ENCODE peak calls at places on chromosome 1, in ten cellular contexts. I is brain microvascular endothelial cell; Q is progenitor cell of endocrine pancreas; R is HEK293T; X is fibroblast of the conjunctiva; O is NAMALWA; A is activated T-helper 1 cell treated with anti-CD3 and anti-CD28 coated beads, Interleukin-2, amount 50 U/mL, for 16 hours; T is GM23338; Z is posterior cingulate gyrus; N is NCI-H748 treated with DMSO at 0.1 percent for 48 hours. G is an unnamed sample.

GRCh38 chr1:6743189-6744101 is 41.8 kb upstream of the CAMTA1 start:
- DNase-seq in X (peak), Q (no peak), A (no peak), T (peak), R (no peak), N (no peak), Z (peak), O (no peak), I (peak), G (peak)

GRCh38 chr1:228369608-228370438 is 36.8 kb downstream of the TRIM11 start:
- DNase-seq in N (no peak), Q (no peak), I (no peak), T (no peak), X (no peak), Z (no peak), O (no peak), A (no peak), R (no peak), G (no peak)

GRCh38 chr1:182351790-182352364 is 39.7 kb downstream of the GLUL start:
- DNase-seq in I (no peak), N (no peak), Z (no peak), X (no peak), T (no peak), O (no peak), Q (no peak), R (no peak), A (no peak), G (no peak)

GRCh38 chr1:55575571-55576279 is 360.6 kb upstream of the USP24 start:
- DNase-seq in R (no peak), Z (peak), O (no peak), X (no peak), I (no peak), A (no peak), Q (no peak), N (no peak), T (no peak), G (no peak)

GRCh38 chr1:174769961-174770549 is 229.7 kb upstream of the CACYBP start:
- DNase-seq in Q (no peak), N (peak), A (no peak), X (peak), T (peak), I (peak), O (peak), R (peak), Z (no peak), G (peak)

GRCh38 chr1:176241385-176242015 is 34.4 kb upstream of the COP1 start:
- DNase-seq in Q (no peak), A (no peak), N (no peak), Z (no peak), I (peak), X (peak), T (peak), R (no peak), O (no peak), G (peak)

GRCh38 chr1:9317591-9318331 is 25.1 kb downstream of the SPSB1 start:
- DNase-seq in Q (no peak), X (no peak), O (no peak), A (no peak), I (no peak), N (no peak), R (no peak), T (no peak), Z (peak), G (no peak)

GRCh38 chr1:85570446-85571180 is 9.9 kb upstream of the CCN1 start:
- DNase-seq in Z (no peak), N (no peak), X (no peak), Q (no peak), O (no peak), I (no peak), R (no peak), A (no peak), T (no peak), G (no peak)

GRCh38 chr1:81510701-81511100 is 290.0 kb upstream of the ADGRL2 start:
- DNase-seq in I (no peak), X (no peak), Q (no peak), Z (no peak), T (no peak), N (no peak), O (no peak), R (no peak), A (no peak), G (no peak)

GRCh38 chr1:164682570-164682969 is 123.6 kb downstream of the PBX1 start:
- DNase-seq in R (no peak), Q (no peak), A (no peak), N (no peak), O (no peak), I (no peak), Z (no peak), X (no peak), T (peak), G (no peak)

GRCh38 chr1:71796044-71796443 is 486.3 kb downstream of the NEGR1 start:
- DNase-seq in O (no peak), Q (no peak), T (peak), N (peak), A (no peak), Z (no peak), I (no peak), X (no peak), R (no peak), G (no peak)

GRCh38 chr1:214520544-214521165 is 30.7 kb downstream of the PTPN14 start:
- DNase-seq in R (peak), O (no peak), T (no peak), I (no peak), A (no peak), Z (no peak), X (no peak), Q (no peak), N (peak), G (no peak)

GRCh38 chr1:17093822-17094393 is 25.3 kb downstream of the PADI2 start:
- DNase-seq in T (no peak), I (no peak), A (no peak), Z (no peak), R (no peak), O (no peak), N (no peak), X (no peak), Q (no peak), G (no peak)

GRCh38 chr1:150543500-150544143 is 5.6 kb upstream of the ADAMTSL4 start:
- DNase-seq in I (no peak), T (no peak), O (no peak), X (no peak), R (no peak), A (no peak), N (peak), Q (no peak), Z (no peak), G (no peak)

GRCh38 chr1:157388057-157388456 is 164.3 kb downstream of the FCRL5 start:
- DNase-seq in Q (no peak), X (no peak), I (no peak), R (no peak), O (no peak), N (no peak), Z (no peak), T (no peak), A (no peak), G (no peak)

GRCh38 chr1:91499904-91500755 is 521 bp upstream of the CDC7 start:
- DNase-seq in I (no peak), Q (no peak), Z (no peak), O (no peak), R (no peak), X (no peak), N (no peak), T (peak), A (no peak), G (peak)

GRCh38 chr1:18556364-18556763 is 74.3 kb upstream of the PAX7 start:
- DNase-seq in X (no peak), R (peak), O (peak), I (peak), Z (no peak), T (peak), N (no peak), Q (no peak), A (no peak), G (no peak)

GRCh38 chr1:110196917-110197782 is 13.0 kb upstream of the KCNC4 start:
- DNase-seq in I (peak), X (peak), A (no peak), O (peak), Q (peak), Z (no peak), N (peak), R (peak), T (peak), G (peak)

GRCh38 chr1:244197851-244198375 is 146.8 kb downstream of the ZBTB18 start:
- DNase-seq in A (no peak), X (no peak), T (no peak), Q (no peak), Z (no peak), I (no peak), O (no peak), R (no peak), N (no peak), G (no peak)

GRCh38 chr1:108017698-108018097 is 52.7 kb upstream of the VAV3 start:
- DNase-seq in O (no peak), Z (no peak), I (peak), T (no peak), X (no peak), A (no peak), N (no peak), Q (no peak), R (no peak), G (no peak)

GRCh38 chr1:44401256-44402228 is 3.5 kb upstream of the RNF220 start:
- DNase-seq in R (no peak), I (no peak), O (no peak), Z (no peak), Q (no peak), N (no peak), A (no peak), X (no peak), T (no peak), G (no peak)

GRCh38 chr1:151577173-151577572 is 34.7 kb upstream of the SNX27 start:
- DNase-seq in R (no peak), Q (no peak), T (peak), O (no peak), N (no peak), A (no peak), Z (no peak), X (no peak), I (no peak), G (no peak)

GRCh38 chr1:114756949-114757454 is 782 bp downstream of the CSDE1 start:
- DNase-seq in N (no peak), Z (no peak), Q (peak), O (peak), A (no peak), I (peak), T (peak), R (peak), X (peak), G (peak)

GRCh38 chr1:175984813-175985212 is 222.3 kb downstream of the COP1 start:
- DNase-seq in A (no peak), N (no peak), X (no peak), Z (no peak), Q (no peak), T (no peak), R (no peak), O (no peak), I (no peak), G (no peak)

GRCh38 chr1:157363660-157364140 is 188.6 kb downstream of the FCRL5 start:
- DNase-seq in I (peak), X (peak), T (peak), Q (no peak), N (no peak), A (no peak), Z (no peak), O (peak), R (peak), G (peak)

GRCh38 chr1:21913763-21914162 is 23.3 kb downstream of the HSPG2 start:
- DNase-seq in R (no peak), O (no peak), Z (no peak), Q (no peak), X (no peak), A (no peak), I (no peak), T (no peak), N (no peak), G (peak)

GRCh38 chr1:154434346-154435075 is 29.4 kb downstream of the IL6R start:
- DNase-seq in X (peak), O (no peak), A (no peak), Z (no peak), I (no peak), Q (no peak), T (no peak), R (no peak), N (no peak), G (no peak)

G was measured in NB4.